ENCODE peak calls at places on chromosomes 7 and 10, in eight cellular contexts. One of them, this sample, is unnamed. For H3K9me3, the result is how much of the 10 kb centered on the place peaks cover.

GRCh38 chr7:84248843-84249242 is 54.3 kb upstream of the SEMA3A start:
- DNase-seq in A549: no peak
- DNase-seq in BE2C: no peak
- DNase-seq in fibroblast of lung: no peak
- DNase-seq in adrenal gland: no peak
- DNase-seq in stomach: no peak
- DNase-seq in H1: no peak
- DNase-seq in ovary: no peak
- DNase-seq in this sample: no peak

GRCh38 chr7:105017263-105018051 is 3.5 kb downstream of the KMT2E start:
- DNase-seq in fibroblast of lung: no peak
- DNase-seq in BE2C: no peak
- DNase-seq in stomach: no peak
- DNase-seq in H1: no peak
- DNase-seq in adrenal gland: no peak
- DNase-seq in ovary: no peak
- DNase-seq in A549: no peak
- DNase-seq in this sample: no peak

GRCh38 chr7:129376778-129377700 is 57.2 kb upstream of the STRIP2 start:
- DNase-seq in stomach: no peak
- DNase-seq in fibroblast of lung: peak
- DNase-seq in A549: no peak
- DNase-seq in H1: no peak
- DNase-seq in BE2C: no peak
- DNase-seq in ovary: no peak
- DNase-seq in adrenal gland: no peak
- DNase-seq in this sample: no peak

GRCh38 chr7:29490094-29490607 is 73.5 kb upstream of the PRR15 start:
- DNase-seq in fibroblast of lung: no peak
- DNase-seq in adrenal gland: no peak
- DNase-seq in A549: no peak
- DNase-seq in ovary: no peak
- DNase-seq in stomach: no peak
- DNase-seq in H1: no peak
- DNase-seq in BE2C: no peak
- DNase-seq in this sample: no peak

GRCh38 chr10:43623351-43623750 is 17.1 kb downstream of the ZNF485 start:
- DNase-seq in BE2C: no peak
- DNase-seq in stomach: no peak
- DNase-seq in A549: no peak
- DNase-seq in fibroblast of lung: peak
- DNase-seq in ovary: no peak
- DNase-seq in adrenal gland: no peak
- DNase-seq in H1: no peak
- DNase-seq in this sample: no peak

GRCh38 chr10:114613237-114613979 is 44.7 kb downstream of the ABLIM1 start:
- DNase-seq in stomach: peak
- DNase-seq in ovary: no peak
- DNase-seq in H1: no peak
- DNase-seq in A549: peak
- DNase-seq in fibroblast of lung: no peak
- DNase-seq in adrenal gland: no peak
- DNase-seq in BE2C: no peak
- DNase-seq in this sample: no peak

GRCh38 chr10:89302628-89303027 is 782 bp downstream of the IFIT2 start:
- DNase-seq in adrenal gland: no peak
- DNase-seq in H1: no peak
- DNase-seq in ovary: no peak
- DNase-seq in BE2C: no peak
- DNase-seq in fibroblast of lung: no peak
- DNase-seq in A549: no peak
- DNase-seq in stomach: no peak
- DNase-seq in this sample: no peak

GRCh38 chr10:102243304-102243703 is 2.0 kb upstream of the PITX3 start:
- DNase-seq in fibroblast of lung: peak
- DNase-seq in ovary: no peak
- DNase-seq in H1: no peak
- DNase-seq in BE2C: no peak
- DNase-seq in stomach: no peak
- DNase-seq in A549: no peak
- DNase-seq in adrenal gland: no peak
- DNase-seq in this sample: no peak

GRCh38 chr7:28668085-28668484 is 255.8 kb downstream of the CREB5 start:
- DNase-seq in ovary: no peak
- DNase-seq in adrenal gland: no peak
- DNase-seq in BE2C: no peak
- DNase-seq in stomach: no peak
- DNase-seq in A549: no peak
- DNase-seq in H1: no peak
- DNase-seq in fibroblast of lung: no peak
- DNase-seq in this sample: no peak

GRCh38 chr7:65457705-65458104 is 84.0 kb downstream of the ZNF92 start:
- DNase-seq in fibroblast of lung: no peak
- DNase-seq in stomach: no peak
- DNase-seq in adrenal gland: no peak
- DNase-seq in A549: no peak
- DNase-seq in H1: no peak
- DNase-seq in ovary: no peak
- DNase-seq in BE2C: no peak
- DNase-seq in this sample: no peak

GRCh38 chr10:50625663-50626062 is 1.9 kb upstream of the SGMS1 start:
- DNase-seq in ovary: no peak
- DNase-seq in H1: no peak
- DNase-seq in adrenal gland: no peak
- DNase-seq in A549: no peak
- DNase-seq in stomach: no peak
- DNase-seq in BE2C: no peak
- DNase-seq in fibroblast of lung: peak
- DNase-seq in this sample: no peak

GRCh38 chr7:107563072-107563760 is 504 bp downstream of the COG5 start:
- DNase-seq in stomach: peak
- DNase-seq in ovary: no peak
- DNase-seq in A549: peak
- DNase-seq in fibroblast of lung: no peak
- DNase-seq in BE2C: no peak
- DNase-seq in adrenal gland: peak
- DNase-seq in H1: no peak
- DNase-seq in this sample: no peak

GRCh38 chr7:21508538-21508937 is 34.3 kb upstream of the DNAH11 start:
- DNase-seq in A549: no peak
- DNase-seq in stomach: no peak
- DNase-seq in fibroblast of lung: no peak
- DNase-seq in BE2C: no peak
- DNase-seq in ovary: no peak
- DNase-seq in H1: no peak
- DNase-seq in adrenal gland: no peak
- DNase-seq in this sample: no peak

GRCh38 chr7:138000081-138000701 is 1.7 kb downstream of the CREB3L2 start:
- DNase-seq in adrenal gland: peak
- DNase-seq in H1: no peak
- DNase-seq in A549: peak
- DNase-seq in BE2C: no peak
- DNase-seq in stomach: peak
- DNase-seq in ovary: peak
- DNase-seq in fibroblast of lung: peak
- DNase-seq in this sample: no peak

GRCh38 chr7:104971290-104972071 is 42.5 kb upstream of the KMT2E start:
- DNase-seq in H1: no peak
- DNase-seq in ovary: no peak
- DNase-seq in A549: peak
- DNase-seq in adrenal gland: no peak
- DNase-seq in stomach: peak
- DNase-seq in fibroblast of lung: peak
- DNase-seq in BE2C: no peak
- DNase-seq in this sample: peak

GRCh38 chr7:1278543-1278942 is 45.9 kb downstream of the UNCX start:
- DNase-seq in A549: no peak
- DNase-seq in H1: no peak
- DNase-seq in ovary: no peak
- DNase-seq in fibroblast of lung: no peak
- DNase-seq in stomach: no peak
- DNase-seq in BE2C: no peak
- DNase-seq in adrenal gland: no peak
- DNase-seq in this sample: no peak

GRCh38 chr7:122758501-122758900 is 55.8 kb upstream of the RNF148 start:
- DNase-seq in BE2C: no peak
- DNase-seq in adrenal gland: no peak
- DNase-seq in A549: no peak
- DNase-seq in H1: no peak
- DNase-seq in stomach: no peak
- DNase-seq in ovary: no peak
- DNase-seq in fibroblast of lung: no peak
- DNase-seq in this sample: no peak

GRCh38 chr7:2619120-2619519 is 12.7 kb upstream of the TTYH3 start:
- DNase-seq in fibroblast of lung: peak
- DNase-seq in ovary: no peak
- DNase-seq in stomach: no peak
- DNase-seq in A549: no peak
- DNase-seq in adrenal gland: no peak
- DNase-seq in BE2C: no peak
- DNase-seq in H1: no peak
- DNase-seq in this sample: no peak

GRCh38 chr10:28897617-28898464 is 220.5 kb downstream of the BAMBI start:
- DNase-seq in ovary: no peak
- DNase-seq in H1: no peak
- DNase-seq in stomach: no peak
- DNase-seq in fibroblast of lung: no peak
- DNase-seq in A549: no peak
- DNase-seq in adrenal gland: no peak
- DNase-seq in BE2C: no peak
- DNase-seq in this sample: peak

GRCh38 chr10:28281726-28282325 is 21.0 kb downstream of the MPP7 start:
- DNase-seq in BE2C: no peak
- DNase-seq in adrenal gland: no peak
- DNase-seq in fibroblast of lung: no peak
- DNase-seq in H1: no peak
- DNase-seq in A549: no peak
- DNase-seq in ovary: no peak
- DNase-seq in stomach: no peak
- DNase-seq in this sample: no peak

GRCh38 chr7:131008840-131009651 is 275.0 kb upstream of the KLF14 start:
- DNase-seq in stomach: no peak
- DNase-seq in H1: no peak
- DNase-seq in A549: no peak
- DNase-seq in fibroblast of lung: peak
- DNase-seq in adrenal gland: no peak
- DNase-seq in ovary: no peak
- DNase-seq in BE2C: no peak
- DNase-seq in this sample: no peak

GRCh38 chr10:77637986-77638765 is 568 bp upstream of the KCNMA1 start:
- DNase-seq in stomach: no peak
- DNase-seq in adrenal gland: no peak
- DNase-seq in fibroblast of lung: peak
- DNase-seq in A549: peak
- DNase-seq in BE2C: peak
- DNase-seq in H1: no peak
- DNase-seq in ovary: no peak
- DNase-seq in this sample: peak
- H3K4me3 ChIP-seq in stomach: peak
- H3K4me3 ChIP-seq in adrenal gland: no peak
- H3K4me3 ChIP-seq in fibroblast of lung: peak
- H3K4me3 ChIP-seq in A549: peak
- H3K4me3 ChIP-seq in BE2C: peak
- H3K4me3 ChIP-seq in H1: peak
- H3K4me3 ChIP-seq in ovary: peak
- H3K4me3 ChIP-seq in this sample: peak

DNA sequence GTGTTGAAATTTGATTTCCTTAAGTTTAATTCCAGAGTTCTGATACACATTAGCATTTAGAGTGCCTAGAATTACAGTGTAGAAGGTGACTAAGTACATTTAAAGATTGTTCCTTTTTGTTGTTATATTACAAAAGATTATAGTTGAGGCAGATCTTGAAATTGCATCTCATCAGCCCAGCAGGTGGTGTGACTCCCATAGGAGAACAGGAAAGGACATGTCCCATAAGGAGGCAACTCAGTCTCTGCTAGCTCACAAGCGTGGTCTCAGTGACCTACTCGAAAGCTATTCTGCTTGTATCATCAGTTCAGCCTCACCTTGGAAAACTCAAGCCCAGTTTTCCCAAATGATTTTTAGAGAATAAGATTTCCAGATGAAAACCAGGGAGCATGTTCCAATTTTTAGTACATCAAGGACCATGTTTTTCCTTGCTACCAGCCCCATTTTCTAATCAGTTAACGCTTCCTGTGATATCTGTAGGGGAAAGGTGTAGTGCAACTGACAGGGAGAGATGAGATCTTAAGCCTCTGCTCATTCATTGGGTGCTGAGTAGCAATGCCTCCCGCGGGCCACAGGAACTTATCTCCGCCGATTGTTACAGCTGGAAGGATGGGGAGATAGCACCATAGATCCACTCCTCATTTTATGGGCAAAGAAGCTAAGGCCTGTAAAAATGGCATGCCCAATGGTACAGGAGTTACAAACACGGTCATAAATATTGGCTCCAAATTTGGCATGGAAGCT is 1.1 kb upstream of the GNAI1 start:
- DNase-seq in BE2C: no peak
- DNase-seq in H1: no peak
- DNase-seq in ovary: peak
- DNase-seq in A549: peak
- DNase-seq in fibroblast of lung: no peak
- DNase-seq in stomach: no peak
- DNase-seq in adrenal gland: no peak
- DNase-seq in this sample: no peak
- H3K9me3 ChIP-seq in BE2C: under half
- H3K9me3 ChIP-seq in H1: under half
- H3K9me3 ChIP-seq in ovary: under half
- H3K9me3 ChIP-seq in A549: under half
- H3K9me3 ChIP-seq in fibroblast of lung: under half
- H3K9me3 ChIP-seq in stomach: under half
- H3K9me3 ChIP-seq in adrenal gland: under half
- H3K9me3 ChIP-seq in this sample: under half

GRCh38 chr7:96996937-96997511 is 8.3 kb upstream of the DLX6 start:
- DNase-seq in fibroblast of lung: no peak
- DNase-seq in adrenal gland: no peak
- DNase-seq in ovary: no peak
- DNase-seq in H1: no peak
- DNase-seq in BE2C: no peak
- DNase-seq in stomach: no peak
- DNase-seq in A549: no peak
- DNase-seq in this sample: no peak
- H3K4me3 ChIP-seq in fibroblast of lung: no peak
- H3K4me3 ChIP-seq in adrenal gland: no peak
- H3K4me3 ChIP-seq in ovary: no peak
- H3K4me3 ChIP-seq in H1: no peak
- H3K4me3 ChIP-seq in BE2C: no peak
- H3K4me3 ChIP-seq in stomach: no peak
- H3K4me3 ChIP-seq in A549: no peak
- H3K4me3 ChIP-seq in this sample: no peak

DNA sequence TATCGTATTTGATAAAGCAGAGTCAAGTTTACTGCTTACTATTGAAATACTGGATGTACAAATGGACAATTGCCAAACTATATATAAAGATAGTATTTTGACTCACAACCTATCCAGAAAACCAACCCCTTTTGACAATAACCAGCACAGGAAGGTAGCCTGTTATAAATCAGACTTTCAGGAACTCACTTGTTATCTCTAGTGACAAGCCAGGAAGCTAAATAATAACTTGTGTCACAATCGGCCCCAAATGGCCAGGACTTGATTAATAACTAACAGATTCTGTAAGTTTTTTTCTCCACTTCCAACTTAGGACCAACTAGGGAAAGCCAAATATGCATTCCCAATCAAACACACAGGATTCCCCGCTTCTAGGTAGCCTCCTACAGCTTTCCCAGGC is 38.8 kb upstream of the SLC35G1 start:
- DNase-seq in BE2C: no peak
- DNase-seq in adrenal gland: no peak
- DNase-seq in fibroblast of lung: no peak
- DNase-seq in ovary: no peak
- DNase-seq in stomach: no peak
- DNase-seq in H1: no peak
- DNase-seq in A549: no peak
- DNase-seq in this sample: no peak
- H3K9me3 ChIP-seq in BE2C: under half
- H3K9me3 ChIP-seq in adrenal gland: under half
- H3K9me3 ChIP-seq in fibroblast of lung: under half
- H3K9me3 ChIP-seq in ovary: under half
- H3K9me3 ChIP-seq in stomach: under half
- H3K9me3 ChIP-seq in H1: under half
- H3K9me3 ChIP-seq in A549: under half
- H3K9me3 ChIP-seq in this sample: under half

This sample was measured in right cardiac atrium.